ENCODE peak calls at places on chromosomes 16 and 17, in four cellular contexts. R is GM12865, K is BJ, M is lower lobe of right lung. J is an unnamed sample.
A peak's percentile ranks its signal among the peaks of the same experiment; 100 is the strongest.

GRCh38 chr17:63544467-63545301 is 5.6 kb upstream of the DCAF7 start:
- DNase-seq in K (no peak), R (no peak), M (no peak), J (no peak)

GRCh38 chr16:20676867-20677266 is 20.6 kb downstream of the ACSM1 start:
- DNase-seq in R (no peak), M (no peak), K (no peak), J (no peak)

GRCh38 chr16:89720520-89720858 is 209 bp downstream of the VPS9D1 start:
- DNase-seq in K (no peak), M (peak; percentile 71), R (no peak), J (no peak)

GRCh38 chr16:3182608-3183444 is 5.2 kb upstream of the OR1F1 start:
- DNase-seq in R (peak; percentile 75), M (peak; percentile 68), K (no peak), J (no peak)

GRCh38 chr17:81532490-81533287 is 4.5 kb downstream of the FSCN2 start:
- DNase-seq in R (no peak), K (no peak), M (no peak), J (no peak)

GRCh38 chr16:55499951-55500350 is 8.9 kb upstream of the LPCAT2 start:
- DNase-seq in M (no peak), R (no peak), K (peak; percentile 98), J (peak; percentile 99)

GRCh38 chr17:60328679-60329078 is 63.3 kb downstream of the USP32 start:
- DNase-seq in K (no peak), M (no peak), R (no peak), J (no peak)

GRCh38 chr16:22623351-22623781 is 112.7 kb downstream of the NPIPB5 start:
- DNase-seq in K (peak; percentile 27), M (no peak), R (no peak), J (peak; percentile 59)

GRCh38 chr17:51904379-51904778 is 254.1 kb downstream of the CA10 start:
- DNase-seq in M (no peak), K (no peak), R (no peak), J (no peak)

GRCh38 chr17:8426094-8426720 is 9.5 kb upstream of the NDEL1 start:
- DNase-seq in M (no peak), R (no peak), K (no peak), J (no peak)

GRCh38 chr16:50520451-50521245 is 27.5 kb upstream of the NKD1 start:
- DNase-seq in K (no peak), M (no peak), R (no peak), J (no peak)

GRCh38 chr17:413016-413350 is 60.4 kb upstream of the RPH3AL start:
- DNase-seq in R (no peak), M (no peak), K (no peak), J (no peak)

GRCh38 chr16:56909484-56910113 is 22.3 kb upstream of the HERPUD1 start:
- DNase-seq in R (no peak), K (no peak), M (no peak), J (no peak)

GRCh38 chr16:31414706-31415105 is 13.5 kb downstream of the COX6A2 start:
- DNase-seq in K (no peak), R (no peak), M (no peak), J (no peak)

GRCh38 chr17:69878661-69879060 is 196.4 kb upstream of the KCNJ16 start:
- DNase-seq in M (no peak), R (no peak), K (no peak), J (no peak)

GRCh38 chr17:69928586-69928985 is 146.4 kb upstream of the KCNJ16 start:
- DNase-seq in K (no peak), M (no peak), R (no peak), J (no peak)

GRCh38 chr16:84065536-84066132 is 23.0 kb upstream of the SLC38A8 start:
- DNase-seq in R (peak; percentile 32), K (no peak), M (no peak), J (no peak)

GRCh38 chr17:47953945-47954344 is 3.7 kb downstream of the PRR15L start:
- DNase-seq in K (no peak), R (no peak), M (no peak), J (no peak)

GRCh38 chr16:68590201-68590994 is 51.3 kb downstream of the ZFP90 start:
- DNase-seq in K (no peak), R (peak; percentile 72), M (peak; percentile 77), J (no peak)

GRCh38 chr17:19384723-19385391 is 2.1 kb downstream of the MFAP4 start:
- DNase-seq in R (no peak), K (peak; percentile 64), M (peak; percentile 74), J (no peak)

GRCh38 chr16:11391576-11391975 is 46.3 kb downstream of the RMI2 start:
- DNase-seq in M (peak; percentile 90), R (no peak), K (no peak), J (no peak)

GRCh38 chr16:28990375-28991040 is 5.7 kb downstream of the LAT start:
- DNase-seq in R (no peak), K (no peak), M (no peak), J (no peak)

GRCh38 chr17:60392845-60393702 is 1.1 kb upstream of the USP32 start:
- DNase-seq in M (peak; percentile 52), K (no peak), R (peak; percentile 77), J (no peak)

GRCh38 chr17:298791-299450 is 53.7 kb downstream of the RPH3AL start:
- DNase-seq in M (peak; percentile 30), R (no peak), K (no peak), J (no peak)

GRCh38 chr16:4435668-4436067 is 10.0 kb downstream of the DNAJA3 start:
- DNase-seq in K (no peak), R (no peak), M (no peak), J (no peak)

DNA sequence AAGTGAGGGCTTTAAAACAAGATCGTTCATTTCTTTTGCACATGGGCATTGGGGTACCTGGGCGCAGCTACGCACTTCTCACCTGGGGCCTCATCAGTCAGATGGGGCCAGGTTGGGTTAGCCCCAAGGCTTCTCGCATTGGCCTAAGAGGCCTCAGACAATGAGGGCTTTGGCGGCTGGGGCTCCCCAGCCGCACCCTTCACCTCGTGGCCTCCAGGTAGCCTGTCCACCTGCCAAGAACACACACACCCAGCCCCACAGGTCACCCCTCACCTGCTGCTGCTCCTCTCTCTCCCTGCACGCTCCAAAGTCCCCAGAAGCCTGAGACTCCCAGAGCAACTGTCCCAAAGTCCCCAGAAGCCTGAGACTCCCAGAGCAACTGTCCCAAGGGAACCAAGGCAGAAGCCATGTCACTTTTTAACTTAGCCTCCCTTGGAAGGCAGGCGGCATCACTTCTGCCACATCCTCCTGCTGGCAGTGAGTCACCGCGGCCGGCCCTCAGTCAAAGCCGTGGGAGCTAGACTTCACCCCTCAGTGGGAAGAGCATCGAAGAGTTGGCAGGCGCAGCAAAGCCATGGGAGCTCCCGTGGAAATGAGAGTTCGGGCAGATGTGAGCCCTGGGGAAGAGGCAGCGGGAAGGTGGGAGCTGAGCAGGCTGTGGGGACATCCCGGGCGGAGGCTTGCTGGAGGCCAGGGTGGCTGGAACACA is 78.9 kb upstream of the PLCG2 start:
- DNase-seq in R (no peak), K (no peak), M (no peak), J (no peak)
- TF ChIP-seq CTCF in R (no peak), K (no peak), M (no peak), J (no peak)

DNA sequence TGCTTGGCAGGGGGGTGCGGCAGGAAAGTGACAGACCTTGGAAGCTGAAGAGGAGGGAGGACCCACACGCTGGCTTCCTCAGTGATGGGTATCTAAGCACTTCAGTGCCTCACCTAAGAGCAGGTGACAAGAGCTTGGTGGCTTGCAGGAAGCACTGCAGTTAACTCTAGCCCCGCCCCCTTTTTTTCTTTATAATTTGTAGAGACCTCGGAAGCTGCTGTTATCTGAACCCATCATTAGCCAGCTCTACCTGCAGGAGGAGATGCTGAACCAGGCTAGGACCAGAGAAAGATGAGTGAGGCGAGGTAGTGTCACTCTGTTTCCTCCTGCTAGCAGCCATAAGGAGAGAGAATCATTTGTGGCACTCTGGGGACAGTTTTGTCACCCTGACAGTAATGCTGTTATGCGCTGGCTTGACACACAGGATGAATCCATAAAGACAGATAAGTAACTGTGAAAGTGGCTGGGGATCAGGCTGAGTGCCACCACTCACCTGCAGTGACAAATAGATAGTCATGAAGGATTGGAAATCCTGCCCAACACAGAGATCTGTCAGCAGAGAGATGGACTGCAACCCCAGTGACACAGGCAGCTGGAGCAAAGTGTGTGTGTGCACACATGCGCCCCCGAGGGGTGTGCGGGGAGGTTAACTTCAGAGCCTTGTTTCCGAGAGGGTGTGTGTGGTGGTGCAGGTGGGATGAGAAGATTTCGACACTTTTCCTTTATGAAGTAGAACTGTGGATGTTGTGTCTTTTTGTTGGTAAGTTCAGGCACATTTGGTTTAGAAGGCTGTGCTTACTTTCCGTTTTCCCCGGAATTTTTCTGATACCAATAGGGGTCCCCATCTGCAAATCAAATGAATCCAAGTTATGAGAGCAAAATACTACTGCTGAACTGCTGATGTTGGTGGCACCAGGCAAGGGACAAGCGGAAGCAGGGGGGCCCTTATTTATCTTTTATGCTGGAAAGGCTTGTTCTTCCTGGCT is 223.9 kb downstream of the IRX3 start:
- DNase-seq in K (no peak), R (no peak), M (no peak), J (no peak)
- TF ChIP-seq CTCF in K (no peak), R (no peak), M (no peak), J (no peak)

DNA sequence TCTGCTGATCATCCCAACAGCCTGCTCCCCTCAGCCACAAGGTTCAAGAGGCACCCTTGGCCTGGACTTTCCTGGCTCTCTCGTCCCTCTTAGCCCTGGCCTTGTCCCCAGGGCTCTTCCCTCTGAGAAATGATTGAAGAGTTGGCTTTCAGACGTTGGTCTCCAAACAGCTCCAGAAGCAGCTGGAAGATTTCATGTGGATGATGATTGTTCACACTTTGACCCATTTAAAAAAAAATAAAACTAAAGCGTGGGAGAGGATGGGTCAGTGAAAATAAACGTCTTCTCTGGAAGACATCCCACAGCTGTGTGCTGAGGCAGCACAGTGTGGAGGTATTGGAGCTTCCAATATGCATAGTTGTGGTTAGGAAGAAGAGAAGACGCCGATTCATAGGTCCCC is 54.7 kb upstream of the CDH11 start:
- DNase-seq in K (peak; percentile 54), R (no peak), M (no peak), J (peak; percentile 54)
- TF ChIP-seq CTCF in K (no peak), R (no peak), M (no peak), J (no peak)

GRCh38 chr16:716250-716607 is 1.3 kb downstream of the METRN start:
- DNase-seq in M (no peak), K (no peak), R (no peak), J (no peak)

GRCh38 chr16:714558-715447 is at the start of gene METRN:
- DNase-seq in R (peak; percentile 88), K (no peak), M (peak; percentile 95), J (no peak)

GRCh38 chr16:714079-714478 is 839 bp upstream of the METRN start:
- DNase-seq in K (no peak), M (no peak), R (no peak), J (no peak)

GRCh38 chr16:716768-717325 is 1.9 kb downstream of the METRN start:
- DNase-seq in R (no peak), M (no peak), K (no peak), J (no peak)

DNA sequence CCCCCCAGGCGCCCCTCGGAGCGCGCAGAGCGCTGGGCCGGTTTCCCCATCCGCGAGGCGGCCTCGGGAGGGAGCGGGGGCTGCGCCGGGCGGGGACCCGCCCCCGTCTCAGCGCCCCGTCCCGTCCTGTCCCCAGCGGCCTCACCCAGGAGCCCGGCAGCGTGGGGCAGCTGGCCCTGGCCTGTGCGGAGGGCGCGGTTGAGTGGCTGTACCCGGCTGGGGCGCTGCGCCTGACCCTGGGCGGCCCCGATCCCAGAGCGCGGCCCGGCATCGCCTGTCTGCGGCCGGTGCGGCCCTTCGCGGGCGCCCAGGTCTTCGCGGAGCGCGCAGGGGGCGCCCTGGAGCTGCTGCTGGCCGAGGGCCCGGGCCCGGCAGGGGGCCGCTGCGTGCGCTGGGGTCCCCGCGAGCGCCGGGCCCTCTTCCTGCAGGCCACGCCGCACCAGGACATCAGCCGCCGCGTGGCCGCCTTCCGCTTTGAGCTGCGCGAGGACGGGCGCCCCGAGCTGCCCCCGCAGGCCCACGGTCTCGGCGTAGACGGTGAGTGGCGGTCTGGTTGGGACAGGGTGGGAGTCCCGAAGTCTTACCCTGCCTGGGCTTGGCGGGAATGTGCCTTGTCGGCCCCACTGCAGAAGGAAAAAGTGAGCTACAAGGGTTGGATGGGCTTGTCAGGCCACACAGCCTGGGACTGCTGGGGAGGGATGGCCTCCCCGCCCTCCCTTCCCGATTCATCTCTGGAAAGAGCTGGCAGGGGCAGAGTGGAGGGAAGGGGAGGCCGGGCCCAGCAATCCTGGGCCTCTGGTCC is 731 bp downstream of the METRN start:
- DNase-seq in K (no peak), M (no peak), R (no peak), J (no peak)
- TF ChIP-seq CTCF in K (no peak), M (no peak), R (peak; percentile 9), J (peak; percentile 12)

J was measured in AG04449.